ENCODE peak calls at places on chromosome 5, in ten cellular contexts. R is GM10248; J is activated effector memory CD4-positive, alpha-beta T cell treated with anti-CD3 and anti-CD28 coated beads, Interleukin-2, amount 50 U/mL, for 16 hours; Y is stomach; G is NCI-H2029 treated with DMSO at 0.1 percent for 48 hours; T is left ventricle myocardium inferior; H is SW 1271; K is T follicular helper cell; S is left cardiac atrium; X is nephron progenitor cell. B is an unnamed sample.

GRCh38 chr5:119269061-119269579 is 86.7 kb upstream of the TNFAIP8 start:
- DNase-seq in R (no peak), J (peak; percentile 77), Y (peak; percentile 39), G (peak; percentile 65), T (peak; percentile 20), H (no peak), K (no peak), S (no peak), X (peak; percentile 13), B (no peak)

GRCh38 chr5:169416583-169417196 is 115.8 kb upstream of the SLIT3 start:
- DNase-seq in R (peak; percentile 50), J (no peak), Y (no peak), G (no peak), T (peak; percentile 75), H (no peak), K (no peak), S (peak; percentile 80), X (peak; percentile 57), B (peak; percentile 68)

GRCh38 chr5:123813937-123814624 is 302.1 kb downstream of the CSNK1G3 start:
- DNase-seq in R (no peak), J (no peak), Y (no peak), G (peak; percentile 81), T (no peak), H (no peak), K (no peak), S (no peak), X (no peak), B (peak; percentile 58)

GRCh38 chr5:117889592-117889991 is 1098.8 kb downstream of the DTWD2 start:
- DNase-seq in R (no peak), J (no peak), Y (no peak), G (no peak), T (no peak), H (no peak), K (no peak), S (no peak), X (no peak), B (no peak)

GRCh38 chr5:143782588-143783386 is 29.2 kb upstream of the HMHB1 start:
- DNase-seq in R (no peak), J (no peak), Y (no peak), G (no peak), T (no peak), H (no peak), K (no peak), S (no peak), X (no peak), B (peak; percentile 90)

GRCh38 chr5:130923543-130924159 is 241.4 kb downstream of the HINT1 start:
- DNase-seq in R (no peak), J (no peak), Y (no peak), G (no peak), T (no peak), H (no peak), K (no peak), S (no peak), X (no peak), B (peak; percentile 18)

GRCh38 chr5:34684281-34684979 is 28.3 kb downstream of the RAI14 start:
- DNase-seq in R (no peak), J (no peak), Y (no peak), G (no peak), T (no peak), H (peak; percentile 11), K (no peak), S (peak; percentile 22), X (peak; percentile 39), B (peak; percentile 36)

GRCh38 chr5:24547127-24547526 is 97.7 kb downstream of the CDH10 start:
- DNase-seq in R (no peak), J (no peak), Y (no peak), G (peak; percentile 94), T (no peak), H (no peak), K (no peak), S (no peak), X (no peak), B (no peak)

GRCh38 chr5:120749737-120750136 is 285.6 kb downstream of the PRR16 start:
- DNase-seq in R (no peak), J (no peak), Y (no peak), G (no peak), T (no peak), H (no peak), K (no peak), S (no peak), X (no peak), B (no peak)

GRCh38 chr5:148765061-148765460 is 61.4 kb upstream of the ADRB2 start:
- DNase-seq in R (no peak), J (no peak), Y (no peak), G (no peak), T (no peak), H (no peak), K (no peak), S (no peak), X (no peak), B (no peak)

GRCh38 chr5:139658501-139658927 is 10.4 kb downstream of the CXXC5 start:
- DNase-seq in R (no peak), J (no peak), Y (no peak), G (no peak), T (no peak), H (no peak), K (no peak), S (no peak), X (no peak), B (peak; percentile 69)

GRCh38 chr5:41695920-41696582 is 174.2 kb downstream of the OXCT1 start:
- DNase-seq in R (no peak), J (no peak), Y (no peak), G (no peak), T (no peak), H (no peak), K (no peak), S (no peak), X (no peak), B (no peak)

B was measured in SJSA1.